ENCODE peak calls at places on chromosomes 7 and 10, in five cellular contexts. J, B, V, K and W are unnamed samples.

GRCh38 chr7:27961255-27961654 is 219.3 kb downstream of the JAZF1 start:
- DNase-seq in B (no peak), V (peak; percentile 79), K (peak; percentile 47), J (no peak), W (no peak)

GRCh38 chr10:329361-330099 is 194.3 kb downstream of the ZMYND11 start:
- DNase-seq in B (no peak), K (peak; percentile 96), V (peak; percentile 85), J (peak; percentile 86), W (peak; percentile 28)

GRCh38 chr7:78212476-78213060 is 414.0 kb downstream of the PHTF2 start:
- DNase-seq in B (no peak), J (no peak), V (no peak), K (peak; percentile 12), W (no peak)

GRCh38 chr7:131424219-131424822 is 96.6 kb downstream of the MKLN1 start:
- DNase-seq in B (peak; percentile 52), V (peak; percentile 57), J (peak; percentile 19), K (peak; percentile 58), W (no peak)

GRCh38 chr10:983951-984705 is 4.1 kb upstream of the GTPBP4 start:
- DNase-seq in V (peak; percentile 30), B (no peak), K (peak; percentile 85), J (no peak), W (no peak)

GRCh38 chr10:105974803-105975456 is 1189.6 kb downstream of the SORCS1 start:
- DNase-seq in K (peak; percentile 1), J (no peak), V (peak; percentile 57), B (no peak), W (no peak)

GRCh38 chr7:20352573-20353304 is 22.0 kb downstream of the ITGB8 start:
- DNase-seq in B (no peak), J (peak; percentile 85), K (peak; percentile 31), V (peak; percentile 97), W (no peak)

GRCh38 chr10:593901-594457 is 95.5 kb downstream of the DIP2C start:
- DNase-seq in J (no peak), B (no peak), K (peak; percentile 91), V (no peak), W (no peak)

GRCh38 chr7:101169838-101170531 is 4.6 kb upstream of the VGF start:
- DNase-seq in J (no peak), V (peak; percentile 63), K (peak; percentile 60), B (peak; percentile 94), W (peak; percentile 17)

GRCh38 chr10:118568327-118568848 is 27.1 kb downstream of the PRLHR start:
- DNase-seq in K (peak; percentile 56), V (peak; percentile 73), B (peak; percentile 63), J (peak; percentile 58), W (no peak)

GRCh38 chr10:30219977-30220751 is 128.9 kb downstream of the MTPAP start:
- DNase-seq in V (no peak), B (no peak), K (peak; percentile 51), J (no peak), W (peak; percentile 41)

GRCh38 chr7:116213361-116214155 is 3.2 kb downstream of the TES start:
- DNase-seq in B (no peak), V (no peak), J (no peak), K (no peak), W (no peak)

GRCh38 chr10:75050520-75050919 is 60.9 kb upstream of the SAMD8 start:
- DNase-seq in K (no peak), B (no peak), V (no peak), J (no peak), W (no peak)

GRCh38 chr7:11706666-11707605 is 125.1 kb downstream of the THSD7A start:
- DNase-seq in J (peak; percentile 3), V (peak; percentile 65), K (no peak), B (no peak), W (no peak)

GRCh38 chr7:435518-436366 is 83.9 kb downstream of the PDGFA start:
- DNase-seq in J (peak; percentile 61), V (peak; percentile 82), B (no peak), K (peak; percentile 5), W (no peak)

GRCh38 chr10:34647848-34648247 is 167.2 kb downstream of the PARD3 start:
- DNase-seq in B (no peak), V (no peak), K (no peak), J (no peak), W (no peak)

GRCh38 chr10:79383974-79384606 is 36.8 kb downstream of the PPIF start:
- DNase-seq in B (peak; percentile 19), V (no peak), J (no peak), K (no peak), W (no peak)

GRCh38 chr10:131269776-131270460 is 41.6 kb downstream of the TCERG1L start:
- DNase-seq in J (no peak), K (no peak), B (peak; percentile 32), V (no peak), W (no peak)

GRCh38 chr10:118692911-118693310 is 61.9 kb downstream of the CACUL1 start:
- DNase-seq in K (peak; percentile 94), V (peak; percentile 25), B (peak; percentile 44), J (no peak), W (no peak)

GRCh38 chr10:42981358-42982236 is 95.3 kb upstream of the RET start:
- DNase-seq in K (no peak), B (peak; percentile 87), J (no peak), V (no peak), W (no peak)

GRCh38 chr7:29977926-29978652 is 11.5 kb downstream of the SCRN1 start:
- DNase-seq in V (peak; percentile 13), B (no peak), K (no peak), J (peak; percentile 15), W (no peak)

GRCh38 chr10:58220769-58221448 is 46.8 kb downstream of the IPMK start:
- DNase-seq in V (no peak), K (peak; percentile 70), B (no peak), J (no peak), W (no peak)

GRCh38 chr10:5488272-5489161 is 10.9 kb downstream of the CALML5 start:
- DNase-seq in K (no peak), V (peak; percentile 80), B (no peak), J (no peak), W (no peak)

GRCh38 chr10:18350340-18350739 is 210.1 kb downstream of the CACNB2 start:
- DNase-seq in K (no peak), V (no peak), B (no peak), J (no peak), W (no peak)

GRCh38 chr7:94323872-94324271 is 70.8 kb upstream of the COL1A2 start:
- DNase-seq in B (no peak), J (no peak), K (no peak), V (no peak), W (no peak)

GRCh38 chr7:112782498-112782897 is 7.7 kb downstream of the TMEM168 start:
- DNase-seq in J (no peak), K (no peak), B (no peak), V (no peak), W (no peak)

GRCh38 chr10:34862892-34863291 is 47.8 kb upstream of the PARD3 start:
- DNase-seq in V (peak; percentile 47), J (no peak), K (no peak), B (no peak), W (no peak)

GRCh38 chr7:155345490-155345889 is 47.8 kb downstream of the INSIG1 start:
- DNase-seq in K (no peak), J (no peak), V (no peak), B (no peak), W (no peak)

GRCh38 chr7:155346285-155346684 is 48.6 kb downstream of the INSIG1 start:
- DNase-seq in K (no peak), B (no peak), J (no peak), V (no peak), W (no peak)

GRCh38 chr7:155343661-155344121 is 46.0 kb downstream of the INSIG1 start:
- DNase-seq in V (no peak), J (no peak), B (no peak), K (no peak), W (no peak)

GRCh38 chr7:155344270-155344617 is 46.6 kb downstream of the INSIG1 start:
- DNase-seq in B (no peak), V (no peak), K (no peak), J (no peak), W (no peak)

GRCh38 chr7:155344618-155345433 is 47.1 kb downstream of the INSIG1 start:
- DNase-seq in J (peak; percentile 67), B (peak; percentile 99), V (peak; percentile 72), K (peak; percentile 64), W (peak; percentile 33)
- H3K27ac ChIP-seq in J (peak overlapping the region; percentile 90), B (no peak overlapping the region), V (no peak overlapping the region), K (no peak overlapping the region), W (no peak overlapping the region)

GRCh38 chr10:91077549-91078017 is 142.9 kb upstream of the PCGF5 start:
- DNase-seq in V (peak; percentile 19), B (peak; percentile 68), J (no peak), K (peak; percentile 11), W (no peak)
- H3K27ac ChIP-seq in V (no peak overlapping the region), B (peak overlapping the region; percentile 11), J (no peak overlapping the region), K (peak overlapping the region; percentile 36), W (no peak overlapping the region)

GRCh38 chr7:44629825-44630580 is 23.6 kb downstream of the OGDH start:
- DNase-seq in B (no peak), V (no peak), J (no peak), K (no peak), W (no peak)

GRCh38 chr7:44630791-44631457 is 24.5 kb downstream of the OGDH start:
- DNase-seq in J (no peak), K (no peak), V (no peak), B (no peak), W (no peak)

GRCh38 chr7:44632196-44632595 is 25.8 kb downstream of the OGDH start:
- DNase-seq in K (no peak), J (no peak), V (no peak), B (no peak), W (no peak)

GRCh38 chr7:44633254-44634186 is 27.1 kb downstream of the OGDH start:
- DNase-seq in V (peak; percentile 96), J (no peak), K (peak; percentile 97), B (no peak), W (no peak)

DNA sequence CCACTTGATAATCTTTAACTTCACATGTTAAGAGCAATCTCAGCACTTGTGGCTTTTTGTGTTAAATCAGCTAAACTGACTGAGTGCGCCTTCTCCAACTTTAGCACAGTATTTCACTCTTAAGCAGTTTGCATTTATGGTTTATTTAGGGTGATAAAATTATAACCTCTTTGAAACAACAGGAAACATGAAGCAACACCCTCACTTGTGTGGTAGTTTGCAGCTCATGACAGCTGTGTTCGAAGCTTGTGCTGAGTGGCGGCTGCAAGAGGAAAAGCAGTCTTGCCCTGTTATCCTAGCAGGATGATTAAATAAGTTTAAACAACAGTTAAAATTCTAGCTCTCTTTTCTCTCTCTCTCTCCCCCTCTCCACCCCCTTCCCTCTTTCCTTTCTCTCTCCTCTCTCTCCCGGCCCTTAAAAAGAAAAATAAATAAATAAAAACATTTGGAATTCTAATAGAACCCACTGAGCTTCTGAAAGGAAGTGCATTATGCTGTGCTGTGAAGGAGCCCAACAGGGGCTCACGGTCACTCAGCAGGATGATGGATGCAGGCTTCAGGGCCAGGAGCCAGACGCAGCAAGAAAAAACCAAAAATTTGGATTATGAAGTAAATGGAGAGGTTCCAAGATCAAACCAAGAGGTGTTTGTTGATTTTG is 25.2 kb downstream of the OGDH start:
- DNase-seq in K (peak; percentile 49), V (no peak), J (no peak), B (no peak), W (no peak)
- H3K27ac ChIP-seq in K (no peak overlapping the region), V (peak overlapping the region; percentile 98), J (no peak overlapping the region), B (no peak overlapping the region), W (no peak overlapping the region)

DNA sequence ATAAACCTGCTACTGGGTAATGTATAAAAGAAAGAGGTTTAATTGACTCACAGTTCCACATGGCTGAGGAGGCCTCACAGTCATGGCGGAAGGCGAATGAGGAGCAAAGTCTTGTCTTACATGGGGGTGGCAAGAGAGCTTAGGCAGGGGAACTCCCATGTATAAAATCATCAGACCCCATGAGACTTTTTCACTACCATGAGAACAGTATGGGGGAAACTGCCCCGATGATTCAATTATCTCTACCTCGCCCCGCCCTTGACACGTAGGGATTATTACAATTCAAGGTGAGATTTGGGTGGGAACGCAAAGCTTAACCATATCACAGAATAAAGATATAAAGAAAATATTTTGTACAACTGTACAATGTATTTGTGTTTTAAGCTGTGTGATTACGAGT is 39.4 kb upstream of the PLCE1 start:
- DNase-seq in V (peak; percentile 52), J (no peak), B (no peak), K (no peak), W (no peak)
- H3K27ac ChIP-seq in V (peak overlapping the region; percentile 98), J (peak overlapping the region; percentile 45), B (peak overlapping the region; percentile 38), K (no peak overlapping the region), W (no peak overlapping the region)